ENCODE peak calls at places on chromosomes 11 and 22, in five cellular contexts. L is HEK293T, O is IMR-90, D is A549, G is HepG2. H is an unnamed sample.

GRCh38 chr11:104075091-104075490 is 38.7 kb downstream of the DDI1 start:
- DNase-seq in L (no peak), O (no peak), D (no peak), G (no peak), H (no peak)

GRCh38 chr22:20569059-20570058 is 61.9 kb downstream of the MED15 start:
- DNase-seq in L (no peak), O (peak; percentile 99), D (peak; percentile 87), G (no peak), H (no peak)

GRCh38 chr11:71355266-71355665 is 92.9 kb downstream of the DHCR7 start:
- DNase-seq in L (no peak), O (peak; percentile 39), D (no peak), G (no peak), H (no peak)

GRCh38 chr22:48380016-48380665 is 1447.5 kb downstream of the BRD1 start:
- DNase-seq in L (no peak), O (no peak), D (no peak), G (no peak), H (no peak)

GRCh38 chr11:103338621-103339484 is 229.6 kb downstream of the DYNC2H1 start:
- DNase-seq in L (no peak), O (peak; percentile 66), D (no peak), G (no peak), H (no peak)

GRCh38 chr22:39568278-39568981 is 2.1 kb upstream of the CACNA1I start:
- DNase-seq in L (no peak), O (no peak), D (no peak), G (no peak), H (no peak)

GRCh38 chr11:114060402-114061052 is 1.0 kb downstream of the ZBTB16 start:
- DNase-seq in L (peak; percentile 47), O (no peak), D (no peak), G (no peak), H (peak; percentile 32)

GRCh38 chr22:48697223-48697622 is 1130.5 kb downstream of the BRD1 start:
- DNase-seq in L (no peak), O (no peak), D (no peak), G (no peak), H (no peak)

GRCh38 chr11:1435820-1436467 is 46.2 kb downstream of the BRSK2 start:
- DNase-seq in L (peak; percentile 32), O (no peak), D (peak; percentile 52), G (no peak), H (peak; percentile 42)

GRCh38 chr11:118046051-118046963 is 30.6 kb upstream of the TMPRSS4 start:
- DNase-seq in L (no peak), O (no peak), D (no peak), G (no peak), H (no peak)

GRCh38 chr11:116084511-116084910 is 580.3 kb upstream of the CADM1 start:
- DNase-seq in L (no peak), O (no peak), D (no peak), G (no peak), H (no peak)

GRCh38 chr11:45043755-45044475 is 93.2 kb upstream of the TP53I11 start:
- DNase-seq in L (no peak), O (no peak), D (no peak), G (no peak), H (no peak)

DNA sequence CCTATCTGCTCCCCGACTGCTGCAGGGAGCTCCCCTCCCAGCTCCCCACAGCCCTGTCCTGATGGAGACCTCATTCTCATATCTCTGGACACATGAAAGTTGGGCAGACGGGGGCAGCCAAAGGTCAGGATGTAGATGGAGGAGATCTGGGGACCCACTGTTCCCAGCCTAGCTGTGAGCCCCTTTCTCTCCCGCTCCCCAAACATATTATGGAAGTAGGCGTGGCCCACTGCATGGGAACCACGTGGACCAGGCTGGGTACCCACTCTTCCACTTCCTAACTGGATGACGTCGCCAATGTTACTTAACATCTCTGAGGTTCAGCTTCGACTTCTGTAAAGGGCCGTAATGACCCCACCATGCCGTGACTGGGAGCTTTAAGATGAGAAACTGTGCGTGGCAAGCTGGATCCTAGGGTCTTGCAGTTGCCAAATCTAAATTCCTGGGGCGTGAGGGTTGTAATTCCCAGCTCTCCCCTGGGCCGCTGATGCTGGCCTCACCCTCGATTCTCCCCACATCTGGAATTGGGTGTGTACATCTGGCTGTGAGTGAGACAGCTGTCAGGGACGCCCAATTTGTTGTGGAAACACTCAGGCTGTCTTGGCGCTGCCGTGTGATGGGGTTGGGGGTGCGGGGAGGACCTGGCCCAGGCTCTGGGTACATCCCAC is 1.8 kb downstream of the CDC42EP2 start:
- DNase-seq in L (no peak), O (peak; percentile 97), D (no peak), G (no peak), H (peak; percentile 37)
- TF ChIP-seq BHLHE40 in L (no peak), O (peak; percentile 49), D (no peak), G (no peak), H (no peak)

DNA sequence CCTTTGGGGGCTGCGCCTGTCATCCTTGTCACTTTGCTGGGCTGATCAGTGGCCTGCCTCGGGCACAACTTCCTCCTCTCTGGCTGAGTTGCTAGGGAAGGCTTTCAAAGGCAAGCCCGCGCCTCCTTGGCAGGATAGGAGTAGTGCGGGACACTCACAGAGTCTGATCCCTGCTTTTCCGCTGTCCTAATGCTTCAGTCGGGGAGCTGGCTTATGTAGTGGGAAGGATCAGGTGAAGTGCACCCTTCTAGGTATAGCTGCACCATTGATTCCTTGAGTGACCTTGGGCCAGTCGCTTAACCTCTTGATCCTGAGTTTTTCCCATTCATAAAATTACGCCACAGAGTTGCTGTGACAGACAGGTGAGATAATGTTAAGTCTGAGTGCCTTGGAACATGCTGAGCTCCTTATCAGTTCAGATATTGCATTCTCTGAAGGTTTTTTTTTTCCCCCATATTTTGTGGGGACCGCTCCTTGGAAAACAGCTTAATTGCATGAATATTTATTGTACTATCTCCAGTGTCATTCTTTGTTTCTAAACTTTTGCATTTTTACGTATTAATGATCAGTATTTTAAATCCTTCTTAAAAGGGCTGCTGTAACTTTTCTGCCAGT is 943 bp downstream of the IPO7 start:
- DNase-seq in L (no peak), O (no peak), D (peak; percentile 43), G (peak; percentile 76), H (peak; percentile 58)
- TF ChIP-seq BHLHE40 in L (no peak), O (no peak), D (no peak), G (no peak), H (no peak)

GRCh38 chr22:25534724-25535123 is 29.8 kb upstream of the GRK3 start:
- DNase-seq in L (no peak), O (no peak), D (no peak), G (no peak), H (no peak)
- TF ChIP-seq BHLHE40 in L (no peak), O (no peak), D (no peak), G (no peak), H (no peak)

DNA sequence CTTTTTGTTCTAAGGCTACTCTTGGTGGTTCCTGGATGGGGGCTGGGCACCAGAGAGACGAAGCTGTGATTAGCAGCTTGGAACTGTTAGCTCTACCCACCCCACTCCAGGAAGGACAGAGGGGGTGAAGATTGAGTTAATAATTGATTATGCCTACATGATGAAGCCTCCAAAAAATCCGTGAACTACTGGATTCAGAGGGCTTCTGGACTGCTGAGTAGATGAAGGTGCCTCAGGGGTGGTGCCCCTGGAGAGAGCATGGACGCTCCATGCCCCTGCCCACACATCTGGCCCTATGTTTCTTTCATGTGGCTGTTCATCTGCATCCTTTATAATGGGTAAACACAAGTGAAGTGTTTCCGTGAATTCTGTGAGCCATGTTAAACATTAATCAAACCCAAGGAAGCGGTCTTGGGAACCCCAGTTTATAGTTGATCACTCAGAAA is 47.3 kb upstream of the CYP2D6 start:
- DNase-seq in L (no peak), O (no peak), D (no peak), G (no peak), H (no peak)
- TF ChIP-seq BHLHE40 in L (no peak), O (no peak), D (no peak), G (no peak), H (no peak)

H was measured in K562.